ENCODE peak calls at places on chromosomes 6 and 20, in five cellular contexts. X is endothelial cell, M is mesothelial cell of epicardium, T is LNCaP clone FGC, B is colonic mucosa. U is an unnamed sample.

GRCh38 chr6:115613488-115613887 is 447.2 kb downstream of the FRK start:
- DNase-seq in X (no peak), M (no peak), T (no peak), B (no peak), U (no peak)

GRCh38 chr20:1108437-1108920 is 9.9 kb upstream of the PSMF1 start:
- DNase-seq in X (peak), M (no peak), T (no peak), B (peak), U (peak)

GRCh38 chr6:133548409-133548808 is 307.3 kb downstream of the EYA4 start:
- DNase-seq in X (no peak), M (no peak), T (peak), B (no peak), U (no peak)

GRCh38 chr6:125884656-125885055 is 71.9 kb upstream of the HINT3 start:
- DNase-seq in X (no peak), M (no peak), T (no peak), B (no peak), U (no peak)

GRCh38 chr6:3793545-3793944 is 42.0 kb upstream of the PXDC1 start:
- DNase-seq in X (no peak), M (no peak), T (no peak), B (no peak), U (no peak)

GRCh38 chr6:44071670-44072451 is 55.4 kb downstream of the MRPL14 start:
- DNase-seq in X (no peak), M (no peak), T (no peak), B (no peak), U (no peak)

GRCh38 chr20:49276201-49276894 is 1.5 kb downstream of the ZNFX1 start:
- DNase-seq in X (no peak), M (no peak), T (no peak), B (no peak), U (no peak)

GRCh38 chr6:133945158-133945557 is 7.9 kb upstream of the TBPL1 start:
- DNase-seq in X (no peak), M (no peak), T (no peak), B (no peak), U (no peak)

GRCh38 chr6:129631070-129631469 is 78.9 kb downstream of the ARHGAP18 start:
- DNase-seq in X (no peak), M (no peak), T (no peak), B (no peak), U (no peak)

GRCh38 chr6:49284134-49284533 is 178.9 kb downstream of the MMUT start:
- DNase-seq in X (no peak), M (no peak), T (no peak), B (no peak), U (no peak)

GRCh38 chr6:44650947-44651346 is 263.4 kb downstream of the CDC5L start:
- DNase-seq in X (no peak), M (no peak), T (no peak), B (no peak), U (no peak)

GRCh38 chr20:58574014-58574413 is 58.8 kb upstream of the APCDD1L start:
- DNase-seq in X (no peak), M (no peak), T (no peak), B (no peak), U (no peak)

GRCh38 chr20:60976913-60977312 is 275.1 kb upstream of the CDH4 start:
- DNase-seq in X (no peak), M (no peak), T (no peak), B (no peak), U (no peak)

GRCh38 chr6:16224409-16224808 is 14.0 kb upstream of the GMPR start:
- DNase-seq in X (no peak), M (no peak), T (no peak), B (no peak), U (no peak)

GRCh38 chr6:3228791-3229565 is 1.5 kb upstream of the TUBB2B start:
- DNase-seq in X (peak), M (no peak), T (no peak), B (no peak), U (peak)

GRCh38 chr6:140773276-140773675 is 1359.4 kb upstream of the GJE1 start:
- DNase-seq in X (no peak), M (no peak), T (no peak), B (no peak), U (no peak)

GRCh38 chr6:100307561-100307960 is 157.2 kb downstream of the SIM1 start:
- DNase-seq in X (no peak), M (no peak), T (no peak), B (no peak), U (no peak)

GRCh38 chr20:52179331-52180166 is 12.0 kb downstream of the ZFP64 start:
- DNase-seq in X (no peak), M (no peak), T (no peak), B (no peak), U (no peak)

GRCh38 chr6:166687538-166688259 is 60.6 kb upstream of the RPS6KA2 start:
- DNase-seq in X (no peak), M (no peak), T (no peak), B (no peak), U (no peak)

GRCh38 chr20:57653910-57654309 is 33.7 kb upstream of the ZBP1 start:
- DNase-seq in X (peak), M (no peak), T (no peak), B (peak), U (no peak)

GRCh38 chr6:15518878-15519277 is 143.9 kb downstream of the DTNBP1 start:
- DNase-seq in X (no peak), M (no peak), T (no peak), B (no peak), U (no peak)

GRCh38 chr6:148332088-148332487 is 10.6 kb upstream of the SASH1 start:
- DNase-seq in X (no peak), M (no peak), T (no peak), B (no peak), U (no peak)

GRCh38 chr6:150929403-150929802 is 63.9 kb downstream of the MTHFD1L start:
- DNase-seq in X (no peak), M (no peak), T (no peak), B (no peak), U (no peak)

GRCh38 chr6:150925655-150925928 is 60.1 kb downstream of the MTHFD1L start:
- DNase-seq in X (no peak), M (no peak), T (no peak), B (no peak), U (no peak)

GRCh38 chr6:150924808-150925654 is 59.5 kb downstream of the MTHFD1L start:
- DNase-seq in X (no peak), M (no peak), T (no peak), B (no peak), U (no peak)

GRCh38 chr6:150930816-150931215 is 65.3 kb downstream of the MTHFD1L start:
- DNase-seq in X (no peak), M (no peak), T (no peak), B (no peak), U (no peak)

DNA sequence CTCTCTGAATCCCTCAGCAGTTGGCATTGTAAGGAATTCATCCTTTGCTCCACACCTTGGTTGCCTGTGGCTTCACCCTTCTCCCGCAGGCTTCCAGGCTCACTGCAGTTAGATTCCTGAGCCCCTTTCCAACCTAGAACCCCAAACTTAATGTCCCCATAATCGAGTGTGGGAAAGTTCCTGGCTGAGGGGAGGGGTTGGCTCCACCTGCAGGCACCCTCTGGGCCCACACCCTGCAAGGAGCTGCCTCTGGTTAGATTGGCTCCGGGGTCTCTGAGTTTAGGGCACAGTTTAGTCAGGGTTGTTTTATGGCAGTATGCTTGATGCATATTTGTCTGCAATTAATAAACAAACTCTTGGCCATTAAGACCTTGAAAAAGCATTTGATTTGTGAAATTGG is 63.4 kb downstream of the MTHFD1L start:
- DNase-seq in X (no peak), M (no peak), T (no peak), B (no peak), U (no peak)
- TF ChIP-seq CTCF in X (no peak), M (no peak), T (peak), B (no peak), U (no peak)

DNA sequence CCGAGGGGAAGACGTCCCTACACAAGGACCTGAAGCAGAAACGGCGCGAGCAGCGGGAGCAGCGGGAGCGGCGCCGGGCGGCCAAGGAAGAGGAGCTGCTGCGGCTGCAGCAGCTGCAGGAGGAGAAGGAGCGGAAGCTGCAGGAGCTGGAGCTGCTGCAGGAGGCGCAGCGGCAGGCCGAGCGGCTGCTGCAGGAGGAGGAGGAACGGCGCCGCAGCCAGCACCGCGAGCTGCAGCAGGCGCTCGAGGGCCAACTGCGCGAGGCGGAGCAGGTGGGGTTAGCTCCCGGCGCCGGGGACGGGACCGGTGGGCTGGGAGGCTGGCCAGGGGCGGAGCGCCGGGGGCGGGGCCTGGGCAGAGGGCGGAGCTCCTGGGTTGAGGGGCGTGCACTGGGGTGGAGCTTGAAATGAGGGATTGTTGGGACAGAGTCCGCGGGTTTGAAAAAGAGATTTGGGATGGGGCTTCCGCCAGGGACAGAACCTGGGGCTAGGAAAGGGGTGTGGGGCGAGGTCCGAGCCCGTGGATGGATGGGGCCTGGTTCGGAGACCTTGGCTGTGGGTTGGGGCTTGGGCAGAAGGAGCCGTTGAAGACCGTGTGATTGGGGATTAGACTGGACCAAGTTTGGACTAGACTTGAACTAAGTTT is 20.7 kb downstream of the DEF6 start:
- DNase-seq in X (peak), M (peak), T (no peak), B (peak), U (no peak)
- TF ChIP-seq CTCF in X (no peak), M (no peak), T (no peak), B (no peak), U (no peak)

DNA sequence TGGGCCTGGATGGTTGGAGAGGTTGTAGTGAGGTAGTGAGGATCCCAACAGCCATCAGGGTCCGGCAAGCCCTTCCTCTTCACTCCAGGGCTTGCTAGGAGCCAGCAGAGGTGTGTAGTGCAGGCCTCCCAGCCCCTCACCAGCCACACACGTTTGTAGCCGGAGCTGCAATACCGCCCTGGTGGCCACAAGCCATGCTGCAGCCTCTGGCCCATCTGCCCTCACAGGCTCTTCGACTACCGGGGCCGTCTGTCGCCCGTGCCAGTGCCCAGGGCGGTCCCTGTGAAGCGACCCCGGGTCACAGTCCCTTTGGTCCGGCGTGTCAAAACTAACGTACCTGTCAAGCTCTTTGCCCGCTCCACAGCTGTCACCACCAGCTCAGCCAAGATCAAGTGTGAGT is 36.4 kb downstream of the EIF2S2 start:
- DNase-seq in X (no peak), M (no peak), T (no peak), B (no peak), U (no peak)
- TF ChIP-seq CTCF in X (peak), M (peak), T (no peak), B (no peak), U (no peak)

GRCh38 chr20:4195499-4195898 is 180.1 kb upstream of the RNF24 start:
- DNase-seq in X (peak), M (no peak), T (no peak), B (no peak), U (no peak)
- TF ChIP-seq CTCF in X (no peak), M (no peak), T (peak), B (peak), U (no peak)

GRCh38 chr6:57190140-57190539 is 18.0 kb downstream of the BAG2 start:
- DNase-seq in X (no peak), M (no peak), T (no peak), B (no peak), U (no peak)
- TF ChIP-seq CTCF in X (no peak), M (no peak), T (peak), B (peak), U (no peak)

DNA sequence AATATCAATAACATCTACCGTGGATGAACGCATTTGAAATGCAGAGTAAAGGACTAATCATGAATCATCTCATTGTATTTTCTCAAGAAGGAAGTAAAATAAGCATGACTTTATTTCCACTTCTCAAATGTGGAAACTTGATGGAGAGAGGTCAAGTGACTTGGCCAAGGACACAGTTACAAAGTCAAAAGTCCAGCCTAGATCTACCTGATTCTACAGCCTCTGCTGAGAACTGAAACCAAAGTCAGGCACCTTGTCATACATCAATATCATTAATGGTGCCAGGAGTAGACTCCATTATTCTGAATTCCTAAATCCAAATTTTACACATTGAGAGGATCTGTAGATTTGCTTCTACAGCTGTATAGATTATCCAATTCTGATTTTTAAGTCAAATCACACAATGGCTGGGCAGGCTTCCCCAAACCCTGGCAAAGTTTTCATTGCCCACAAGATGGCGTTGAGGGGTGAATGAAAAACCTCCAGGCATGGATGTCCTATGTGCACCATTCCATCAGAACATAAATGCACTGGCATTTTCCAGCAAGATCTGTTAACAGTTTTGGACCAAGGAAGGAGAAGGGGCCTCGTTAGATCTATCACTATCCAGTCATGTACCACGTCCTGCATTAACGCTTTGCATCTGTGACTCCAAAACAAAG is 423.0 kb downstream of the MAFB start:
- DNase-seq in X (peak), M (no peak), T (no peak), B (peak), U (no peak)
- TF ChIP-seq CTCF in X (peak), M (peak), T (peak), B (peak), U (no peak)

GRCh38 chr20:62003567-62004405 is 61.9 kb downstream of the TAF4 start:
- DNase-seq in X (no peak), M (no peak), T (no peak), B (no peak), U (no peak)
- TF ChIP-seq CTCF in X (no peak), M (no peak), T (no peak), B (no peak), U (no peak)

DNA sequence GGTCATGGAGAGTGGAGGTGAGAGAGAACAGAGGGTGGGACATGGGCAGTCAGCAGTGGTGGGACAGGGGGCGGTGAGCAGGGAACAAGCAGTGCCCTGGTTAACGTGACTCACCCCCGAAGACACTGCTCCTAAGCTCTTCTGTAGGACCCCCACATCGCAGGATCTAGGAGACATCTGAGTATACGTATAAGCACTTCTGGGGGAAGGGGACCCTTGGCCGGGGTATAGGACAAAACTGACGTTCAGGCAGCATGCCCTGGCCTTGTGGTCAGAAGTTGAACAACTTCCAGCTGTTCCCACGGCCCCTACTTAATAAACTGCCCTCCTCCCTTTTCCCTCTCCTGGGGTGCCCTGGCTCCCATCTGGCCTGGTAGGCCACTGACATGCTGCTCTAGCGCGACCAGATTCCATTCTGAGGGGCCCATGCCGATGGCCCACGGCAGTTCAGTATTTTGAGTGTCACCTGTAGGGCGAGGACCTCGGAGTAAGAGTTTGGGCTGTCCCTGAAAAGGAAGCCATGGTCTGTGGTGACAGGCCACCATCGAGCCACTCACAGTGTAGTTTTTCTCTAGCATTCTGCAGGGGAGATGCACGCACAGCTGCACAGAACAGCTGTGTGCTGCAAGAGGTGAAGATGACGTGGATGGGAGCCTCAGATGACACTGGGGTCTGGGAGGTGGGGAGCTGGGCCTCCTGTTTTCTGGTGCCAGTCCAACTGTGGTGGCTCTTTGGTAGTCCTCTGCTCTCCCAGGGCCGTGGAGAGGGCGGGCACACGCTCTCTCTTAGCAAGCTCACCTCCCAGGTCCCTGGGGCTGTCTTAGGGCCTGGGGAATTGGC is 38.4 kb downstream of the PPP1R3G start:
- DNase-seq in X (no peak), M (no peak), T (no peak), B (no peak), U (no peak)
- TF ChIP-seq CTCF in X (no peak), M (no peak), T (no peak), B (no peak), U (no peak)

GRCh38 chr6:12899080-12899815 is 182.7 kb downstream of the PHACTR1 start:
- DNase-seq in X (no peak), M (no peak), T (no peak), B (no peak), U (no peak)
- TF ChIP-seq CTCF in X (no peak), M (no peak), T (peak), B (no peak), U (no peak)

U was measured in natural killer cell.